ENCODE peak calls at places on chromosomes 5 and 9, in six cellular contexts. One of them, this sample, is unnamed. For H3K27me3, the result is how much of the 10 kb centered on the place peaks cover.

GRCh38 chr5:172496671-172497371 is 42.5 kb upstream of the SH3PXD2B start:
- DNase-seq in AG04450: no peak
- DNase-seq in left lung: no peak
- DNase-seq in PC-9: no peak
- DNase-seq in CD8-positive, alpha-beta memory T cell: no peak
- DNase-seq in psoas muscle: peak
- DNase-seq in this sample: no peak

GRCh38 chr5:90410178-90410762 is 714 bp upstream of the CETN3 start:
- DNase-seq in AG04450: no peak
- DNase-seq in left lung: no peak
- DNase-seq in PC-9: no peak
- DNase-seq in CD8-positive, alpha-beta memory T cell: no peak
- DNase-seq in psoas muscle: no peak
- DNase-seq in this sample: no peak

GRCh38 chr9:88936668-88937067 is 54.6 kb upstream of the S1PR3 start:
- DNase-seq in AG04450: no peak
- DNase-seq in left lung: no peak
- DNase-seq in PC-9: no peak
- DNase-seq in CD8-positive, alpha-beta memory T cell: no peak
- DNase-seq in psoas muscle: peak
- DNase-seq in this sample: no peak

GRCh38 chr9:27361401-27361953 is 64.5 kb upstream of the EQTN start:
- DNase-seq in AG04450: no peak
- DNase-seq in left lung: no peak
- DNase-seq in PC-9: no peak
- DNase-seq in CD8-positive, alpha-beta memory T cell: no peak
- DNase-seq in psoas muscle: no peak
- DNase-seq in this sample: no peak

GRCh38 chr5:81626524-81626923 is 124.4 kb downstream of the SSBP2 start:
- DNase-seq in AG04450: peak
- DNase-seq in left lung: no peak
- DNase-seq in PC-9: peak
- DNase-seq in CD8-positive, alpha-beta memory T cell: no peak
- DNase-seq in psoas muscle: no peak
- DNase-seq in this sample: no peak

GRCh38 chr9:134662143-134662876 is 20.7 kb downstream of the COL5A1 start:
- DNase-seq in AG04450: peak
- DNase-seq in left lung: peak
- DNase-seq in PC-9: peak
- DNase-seq in CD8-positive, alpha-beta memory T cell: peak
- DNase-seq in psoas muscle: peak
- DNase-seq in this sample: peak

GRCh38 chr9:93568169-93568568 is 8.2 kb upstream of the PHF2 start:
- DNase-seq in AG04450: no peak
- DNase-seq in left lung: no peak
- DNase-seq in PC-9: no peak
- DNase-seq in CD8-positive, alpha-beta memory T cell: no peak
- DNase-seq in psoas muscle: no peak
- DNase-seq in this sample: no peak

GRCh38 chr5:143055596-143056330 is 285.6 kb downstream of the ARHGAP26 start:
- DNase-seq in AG04450: no peak
- DNase-seq in left lung: no peak
- DNase-seq in PC-9: no peak
- DNase-seq in CD8-positive, alpha-beta memory T cell: no peak
- DNase-seq in psoas muscle: no peak
- DNase-seq in this sample: no peak

GRCh38 chr5:50463726-50464125 is 22.6 kb upstream of the EMB start:
- DNase-seq in AG04450: no peak
- DNase-seq in left lung: no peak
- DNase-seq in PC-9: no peak
- DNase-seq in CD8-positive, alpha-beta memory T cell: no peak
- DNase-seq in psoas muscle: no peak
- DNase-seq in this sample: no peak

GRCh38 chr9:70902705-70903131 is 218.7 kb downstream of the TRPM3 start:
- DNase-seq in AG04450: peak
- DNase-seq in left lung: no peak
- DNase-seq in PC-9: peak
- DNase-seq in CD8-positive, alpha-beta memory T cell: no peak
- DNase-seq in psoas muscle: peak
- DNase-seq in this sample: no peak

GRCh38 chr9:110916361-110916760 is 121.9 kb downstream of the LPAR1 start:
- DNase-seq in AG04450: peak
- DNase-seq in left lung: no peak
- DNase-seq in PC-9: no peak
- DNase-seq in CD8-positive, alpha-beta memory T cell: no peak
- DNase-seq in psoas muscle: no peak
- DNase-seq in this sample: no peak

GRCh38 chr9:111150241-111150640 is 112.0 kb upstream of the LPAR1 start:
- DNase-seq in AG04450: no peak
- DNase-seq in left lung: no peak
- DNase-seq in PC-9: no peak
- DNase-seq in CD8-positive, alpha-beta memory T cell: no peak
- DNase-seq in psoas muscle: no peak
- DNase-seq in this sample: no peak

GRCh38 chr5:15834596-15835245 is 334.7 kb downstream of the FBXL7 start:
- DNase-seq in AG04450: peak
- DNase-seq in left lung: no peak
- DNase-seq in PC-9: no peak
- DNase-seq in CD8-positive, alpha-beta memory T cell: no peak
- DNase-seq in psoas muscle: no peak
- DNase-seq in this sample: no peak

GRCh38 chr5:178730940-178731265 is 444 bp upstream of the ZNF354A start:
- DNase-seq in AG04450: no peak
- DNase-seq in left lung: no peak
- DNase-seq in PC-9: no peak
- DNase-seq in CD8-positive, alpha-beta memory T cell: no peak
- DNase-seq in psoas muscle: no peak
- DNase-seq in this sample: no peak

GRCh38 chr5:82793808-82794419 is 283.3 kb downstream of the TMEM167A start:
- DNase-seq in AG04450: no peak
- DNase-seq in left lung: no peak
- DNase-seq in PC-9: peak
- DNase-seq in CD8-positive, alpha-beta memory T cell: no peak
- DNase-seq in psoas muscle: no peak
- DNase-seq in this sample: no peak

GRCh38 chr9:130343445-130343918 is 77.9 kb downstream of the HMCN2 start:
- DNase-seq in AG04450: no peak
- DNase-seq in left lung: peak
- DNase-seq in PC-9: no peak
- DNase-seq in CD8-positive, alpha-beta memory T cell: no peak
- DNase-seq in psoas muscle: no peak
- DNase-seq in this sample: no peak

GRCh38 chr9:91047993-91048607 is 246.5 kb downstream of the SYK start:
- DNase-seq in AG04450: no peak
- DNase-seq in left lung: no peak
- DNase-seq in PC-9: no peak
- DNase-seq in CD8-positive, alpha-beta memory T cell: no peak
- DNase-seq in psoas muscle: no peak
- DNase-seq in this sample: no peak

GRCh38 chr5:8842906-8843590 is 702.8 kb downstream of the SEMA5A start:
- DNase-seq in AG04450: no peak
- DNase-seq in left lung: no peak
- DNase-seq in PC-9: no peak
- DNase-seq in CD8-positive, alpha-beta memory T cell: no peak
- DNase-seq in psoas muscle: no peak
- DNase-seq in this sample: no peak

GRCh38 chr5:143064207-143064606 is 294.0 kb downstream of the ARHGAP26 start:
- DNase-seq in AG04450: no peak
- DNase-seq in left lung: no peak
- DNase-seq in PC-9: no peak
- DNase-seq in CD8-positive, alpha-beta memory T cell: no peak
- DNase-seq in psoas muscle: no peak
- DNase-seq in this sample: no peak

GRCh38 chr5:66814146-66814991 is 218.2 kb downstream of the MAST4 start:
- DNase-seq in AG04450: no peak
- DNase-seq in left lung: no peak
- DNase-seq in PC-9: peak
- DNase-seq in CD8-positive, alpha-beta memory T cell: peak
- DNase-seq in psoas muscle: no peak
- DNase-seq in this sample: no peak

GRCh38 chr5:177310757-177311173 is 933 bp downstream of the MXD3 start:
- DNase-seq in AG04450: no peak
- DNase-seq in left lung: no peak
- DNase-seq in PC-9: no peak
- DNase-seq in CD8-positive, alpha-beta memory T cell: no peak
- DNase-seq in psoas muscle: no peak
- DNase-seq in this sample: no peak

GRCh38 chr5:27511061-27511460 is 472.7 kb upstream of the CDH9 start:
- DNase-seq in AG04450: no peak
- DNase-seq in left lung: no peak
- DNase-seq in PC-9: no peak
- DNase-seq in CD8-positive, alpha-beta memory T cell: no peak
- DNase-seq in psoas muscle: no peak
- DNase-seq in this sample: no peak

GRCh38 chr5:82620957-82621600 is 342.9 kb upstream of the RPS23 start:
- DNase-seq in AG04450: no peak
- DNase-seq in left lung: no peak
- DNase-seq in PC-9: no peak
- DNase-seq in CD8-positive, alpha-beta memory T cell: no peak
- DNase-seq in psoas muscle: no peak
- DNase-seq in this sample: no peak

GRCh38 chr5:5335115-5335514 is 87.4 kb upstream of the ICE1 start:
- DNase-seq in AG04450: no peak
- DNase-seq in left lung: no peak
- DNase-seq in PC-9: no peak
- DNase-seq in CD8-positive, alpha-beta memory T cell: no peak
- DNase-seq in psoas muscle: no peak
- DNase-seq in this sample: no peak

GRCh38 chr9:112831281-112831851 is 59.3 kb downstream of the SLC46A2 start:
- DNase-seq in AG04450: no peak
- DNase-seq in left lung: peak
- DNase-seq in PC-9: peak
- DNase-seq in CD8-positive, alpha-beta memory T cell: no peak
- DNase-seq in psoas muscle: peak
- DNase-seq in this sample: peak

GRCh38 chr5:6395621-6396020 is 17.3 kb upstream of the MED10 start:
- DNase-seq in AG04450: no peak
- DNase-seq in left lung: no peak
- DNase-seq in PC-9: no peak
- DNase-seq in CD8-positive, alpha-beta memory T cell: no peak
- DNase-seq in psoas muscle: no peak
- DNase-seq in this sample: no peak

GRCh38 chr5:138636401-138636944 is 61.3 kb upstream of the HSPA9 start:
- DNase-seq in AG04450: no peak
- DNase-seq in left lung: no peak
- DNase-seq in PC-9: no peak
- DNase-seq in CD8-positive, alpha-beta memory T cell: no peak
- DNase-seq in psoas muscle: no peak
- DNase-seq in this sample: no peak

GRCh38 chr5:138637256-138637655 is 62.1 kb upstream of the HSPA9 start:
- DNase-seq in AG04450: no peak
- DNase-seq in left lung: no peak
- DNase-seq in PC-9: no peak
- DNase-seq in CD8-positive, alpha-beta memory T cell: no peak
- DNase-seq in psoas muscle: no peak
- DNase-seq in this sample: no peak

GRCh38 chr5:138635708-138636107 is 60.5 kb upstream of the HSPA9 start:
- DNase-seq in AG04450: no peak
- DNase-seq in left lung: no peak
- DNase-seq in PC-9: no peak
- DNase-seq in CD8-positive, alpha-beta memory T cell: no peak
- DNase-seq in psoas muscle: no peak
- DNase-seq in this sample: no peak

GRCh38 chr5:138632900-138633489 is 57.8 kb upstream of the HSPA9 start:
- DNase-seq in AG04450: peak
- DNase-seq in left lung: no peak
- DNase-seq in PC-9: peak
- DNase-seq in CD8-positive, alpha-beta memory T cell: no peak
- DNase-seq in psoas muscle: peak
- DNase-seq in this sample: peak

GRCh38 chr5:138635268-138635667 is 60.1 kb upstream of the HSPA9 start:
- DNase-seq in AG04450: no peak
- DNase-seq in left lung: no peak
- DNase-seq in PC-9: no peak
- DNase-seq in CD8-positive, alpha-beta memory T cell: no peak
- DNase-seq in psoas muscle: no peak
- DNase-seq in this sample: no peak
- H3K4me3 ChIP-seq in AG04450: no peak
- H3K4me3 ChIP-seq in left lung: no peak
- H3K4me3 ChIP-seq in PC-9: no peak
- H3K4me3 ChIP-seq in CD8-positive, alpha-beta memory T cell: no peak
- H3K4me3 ChIP-seq in psoas muscle: no peak
- H3K4me3 ChIP-seq in this sample: no peak

DNA sequence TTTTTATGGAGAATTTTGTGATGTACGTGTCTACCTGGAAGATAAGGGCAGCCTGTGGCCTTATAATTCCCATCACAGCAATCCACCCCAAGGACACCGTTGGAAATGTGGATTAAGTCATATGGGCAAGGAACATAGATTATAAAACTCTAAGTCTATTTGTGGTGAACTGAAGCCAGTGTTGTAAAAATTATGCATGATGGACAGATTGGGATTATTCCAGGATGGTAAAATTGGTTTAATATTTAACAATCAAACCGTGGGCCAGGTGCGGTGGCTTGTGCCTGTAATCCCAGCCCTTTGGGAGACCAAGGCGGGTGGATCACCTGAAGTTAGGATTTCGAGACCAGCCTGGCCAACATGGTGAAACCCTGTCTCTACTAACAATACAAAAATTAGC is 12.9 kb upstream of the SLC6A19 start:
- DNase-seq in AG04450: no peak
- DNase-seq in left lung: peak
- DNase-seq in PC-9: no peak
- DNase-seq in CD8-positive, alpha-beta memory T cell: no peak
- DNase-seq in psoas muscle: no peak
- DNase-seq in this sample: no peak
- H3K27me3 ChIP-seq in AG04450: under half
- H3K27me3 ChIP-seq in left lung: under half
- H3K27me3 ChIP-seq in PC-9: half or more
- H3K27me3 ChIP-seq in CD8-positive, alpha-beta memory T cell: under half
- H3K27me3 ChIP-seq in psoas muscle: under half
- H3K27me3 ChIP-seq in this sample: under half

GRCh38 chr5:61328791-61329617 is 3.1 kb upstream of the ZSWIM6 start:
- DNase-seq in AG04450: no peak
- DNase-seq in left lung: no peak
- DNase-seq in PC-9: no peak
- DNase-seq in CD8-positive, alpha-beta memory T cell: no peak
- DNase-seq in psoas muscle: no peak
- DNase-seq in this sample: no peak
- H3K4me3 ChIP-seq in AG04450: peak
- H3K4me3 ChIP-seq in left lung: no peak
- H3K4me3 ChIP-seq in PC-9: peak
- H3K4me3 ChIP-seq in CD8-positive, alpha-beta memory T cell: no peak
- H3K4me3 ChIP-seq in psoas muscle: peak
- H3K4me3 ChIP-seq in this sample: no peak

GRCh38 chr5:93623153-93623552 is 40.1 kb downstream of the NR2F1 start:
- DNase-seq in AG04450: no peak
- DNase-seq in left lung: no peak
- DNase-seq in PC-9: no peak
- DNase-seq in CD8-positive, alpha-beta memory T cell: no peak
- DNase-seq in psoas muscle: no peak
- DNase-seq in this sample: no peak
- H3K27me3 ChIP-seq in AG04450: under half
- H3K27me3 ChIP-seq in left lung: under half
- H3K27me3 ChIP-seq in PC-9: under half
- H3K27me3 ChIP-seq in CD8-positive, alpha-beta memory T cell: under half
- H3K27me3 ChIP-seq in psoas muscle: under half
- H3K27me3 ChIP-seq in this sample: under half

This sample was measured in lower lobe of right lung.